ENCODE peak calls at places on chromosomes 3 and 15, in four cellular contexts. J is effector memory CD8-positive, alpha-beta T cell; Q is stimulated activated naive CD8-positive, alpha-beta T cell treated with anti-CD3 and anti-CD28 coated beads, Interleukin-15, Interleukin-2, amounts not matched to agents 100 U/mL and 50 U/mL, for 24 hours; T is GM04504. A is an unnamed sample.

GRCh38 chr3:134621824-134622223 is 29.0 kb downstream of the KY start:
- DNase-seq in Q (no peak), T (no peak), J (no peak), A (no peak)

GRCh38 chr15:91967935-91968605 is 114.6 kb downstream of the SLCO3A1 start:
- DNase-seq in J (no peak), T (no peak), Q (no peak), A (no peak)

GRCh38 chr15:90812881-90813280 is 55.5 kb upstream of the FURIN start:
- DNase-seq in T (no peak), Q (no peak), J (no peak), A (no peak)

GRCh38 chr3:136545664-136546266 is 206.4 kb downstream of the STAG1 start:
- DNase-seq in Q (no peak), T (no peak), J (no peak), A (no peak)

GRCh38 chr3:31968927-31969418 is 12.1 kb downstream of the OSBPL10 start:
- DNase-seq in Q (no peak), J (no peak), T (peak), A (no peak)

GRCh38 chr15:41939986-41940385 is 32.4 kb downstream of the EHD4 start:
- DNase-seq in J (no peak), Q (no peak), T (no peak), A (no peak)

GRCh38 chr15:70974004-70974832 is 81.6 kb downstream of the LRRC49 start:
- DNase-seq in J (no peak), T (no peak), Q (no peak), A (peak)

GRCh38 chr15:70375586-70375985 is 277.9 kb upstream of the TLE3 start:
- DNase-seq in T (no peak), Q (no peak), J (no peak), A (no peak)

GRCh38 chr3:49807427-49808114 is 4.5 kb downstream of the INKA1 start:
- DNase-seq in T (no peak), J (no peak), Q (no peak), A (no peak)

GRCh38 chr15:40291088-40291574 is 8.3 kb upstream of the ANKRD63 start:
- DNase-seq in Q (no peak), J (no peak), T (no peak), A (no peak)

GRCh38 chr3:49007771-49008528 is 759 bp downstream of the WDR6 start:
- DNase-seq in J (peak), Q (peak), T (peak), A (no peak)

GRCh38 chr3:57851304-57851703 is 95.2 kb downstream of the SLMAP start:
- DNase-seq in T (no peak), J (no peak), Q (no peak), A (no peak)

GRCh38 chr3:141643816-141644215 is 94.3 kb upstream of the RNF7 start:
- DNase-seq in T (no peak), J (no peak), Q (no peak), A (no peak)

GRCh38 chr15:75648156-75649000 is 666 bp downstream of the SNX33 start:
- DNase-seq in J (no peak), T (no peak), Q (peak), A (no peak)

GRCh38 chr3:149658444-149659172 is 783 bp upstream of the WWTR1 start:
- DNase-seq in Q (peak), T (peak), J (peak), A (peak)

GRCh38 chr3:99909714-99910508 is 92.2 kb downstream of the CMSS1 start:
- DNase-seq in Q (no peak), T (no peak), J (no peak), A (no peak)